ENCODE peak calls at places on chromosomes 3 and 15, in five cellular contexts. W is upper lobe of right lung, K is brain microvascular endothelial cell, N is neuronal stem cell, X is BJ. S is an unnamed sample. For H3K36me3, the result is how much of the 10 kb centered on the place peaks cover.

GRCh38 chr3:147360936-147361670 is 45.2 kb downstream of the ZIC4 start:
- DNase-seq in W (no peak), K (peak), N (no peak), X (no peak), S (peak)

GRCh38 chr3:126837773-126838172 is 133.7 kb downstream of the CHCHD6 start:
- DNase-seq in W (no peak), K (no peak), N (no peak), X (no peak), S (no peak)

GRCh38 chr15:85337398-85338074 is 42.9 kb upstream of the AKAP13 start:
- DNase-seq in W (no peak), K (no peak), N (no peak), X (no peak), S (no peak)

GRCh38 chr15:28957606-28958498 is 72.1 kb downstream of the APBA2 start:
- DNase-seq in W (no peak), K (no peak), N (no peak), X (no peak), S (no peak)

GRCh38 chr3:127738192-127738840 is 65.6 kb downstream of the ABTB1 start:
- DNase-seq in W (no peak), K (no peak), N (no peak), X (no peak), S (no peak)

GRCh38 chr3:111045564-111045963 is 26.1 kb upstream of the NECTIN3 start:
- DNase-seq in W (no peak), K (peak), N (no peak), X (no peak), S (no peak)

GRCh38 chr15:41811432-41812195 is 16.3 kb upstream of the JMJD7 start:
- DNase-seq in W (peak), K (peak), N (peak), X (no peak), S (peak)

GRCh38 chr3:126484148-126484547 is 8.5 kb upstream of the ZXDC start:
- DNase-seq in W (no peak), K (no peak), N (no peak), X (no peak), S (no peak)

GRCh38 chr15:59299919-59300617 is 72.6 kb downstream of the MYO1E start:
- DNase-seq in W (peak), K (peak), N (no peak), X (peak), S (no peak)

GRCh38 chr15:77574521-77575202 is 58.0 kb downstream of the LINGO1 start:
- DNase-seq in W (no peak), K (no peak), N (no peak), X (no peak), S (no peak)

GRCh38 chr3:140863481-140864084 is 78.1 kb upstream of the SLC25A36 start:
- DNase-seq in W (no peak), K (peak), N (peak), X (peak), S (peak)

GRCh38 chr3:50607271-50608091 is 4.1 kb downstream of the CISH start:
- DNase-seq in W (no peak), K (no peak), N (no peak), X (no peak), S (no peak)

GRCh38 chr3:99823723-99824711 is 6.4 kb downstream of the CMSS1 start:
- DNase-seq in W (no peak), K (no peak), N (no peak), X (no peak), S (no peak)

GRCh38 chr3:99817437-99818240 is at the start of gene CMSS1:
- DNase-seq in W (peak), K (peak), N (peak), X (peak), S (peak)

GRCh38 chr3:99817047-99817436 is 620 bp upstream of the CMSS1 start:
- DNase-seq in W (no peak), K (no peak), N (peak), X (no peak), S (peak)

DNA sequence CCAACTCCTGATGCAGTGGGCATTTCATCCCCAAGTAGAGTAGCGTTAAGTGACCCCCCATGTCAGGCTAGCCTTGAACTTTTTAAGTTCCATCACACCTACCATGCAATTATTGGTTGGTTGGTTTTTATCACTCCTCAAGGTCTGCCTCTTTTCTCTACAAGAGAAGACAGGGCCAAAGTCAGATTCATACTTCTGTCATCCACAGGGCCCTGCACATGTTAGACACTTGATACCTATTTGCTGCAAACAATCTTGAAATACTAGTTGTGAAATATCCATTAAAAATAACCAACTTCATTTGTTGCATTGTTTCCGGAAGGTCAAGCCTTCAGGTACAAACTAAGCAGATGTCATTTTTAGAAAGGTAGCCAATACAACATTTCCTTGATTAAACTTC is 1.2 kb downstream of the CMSS1 start:
- DNase-seq in W (no peak), K (no peak), N (no peak), X (no peak), S (no peak)
- H3K4me3 ChIP-seq in W (peak), K (no peak), N (no peak), X (no peak), S (no peak)

GRCh38 chr3:178762382-178762781 is 226.1 kb downstream of the KCNMB2 start:
- DNase-seq in W (no peak), K (no peak), N (no peak), X (no peak), S (no peak)
- H3K36me3 ChIP-seq in W (under half), K (under half), N (under half), X (under half), S (under half)

DNA sequence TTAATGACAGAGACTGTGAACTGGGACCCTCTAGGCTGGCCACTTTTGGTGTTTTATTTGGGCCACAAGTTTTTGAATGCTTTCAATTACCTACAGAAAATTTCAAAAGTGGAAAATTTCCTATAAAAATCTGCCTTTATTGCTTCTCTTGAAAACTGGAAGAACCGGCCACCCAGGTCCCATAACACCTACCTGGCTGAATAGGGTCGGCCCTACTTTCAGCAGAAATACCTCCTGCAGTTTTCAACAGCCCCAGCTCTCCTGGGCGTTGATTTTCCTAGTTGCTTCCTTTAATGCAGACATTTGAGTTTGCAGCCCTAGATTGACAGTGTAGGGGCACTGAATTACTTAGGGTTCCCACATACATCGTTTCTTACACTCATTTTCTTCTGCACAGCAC is 719 bp upstream of the SRPRB start:
- DNase-seq in W (no peak), K (no peak), N (no peak), X (no peak), S (no peak)
- H3K4me3 ChIP-seq in W (peak), K (no peak), N (no peak), X (no peak), S (no peak)

GRCh38 chr3:99864289-99864688 is 46.6 kb downstream of the CMSS1 start:
- DNase-seq in W (no peak), K (no peak), N (no peak), X (no peak), S (no peak)

GRCh38 chr3:99862208-99862607 is 44.5 kb downstream of the CMSS1 start:
- DNase-seq in W (no peak), K (peak), N (no peak), X (peak), S (no peak)

GRCh38 chr3:99861216-99861615 is 43.6 kb downstream of the CMSS1 start:
- DNase-seq in W (no peak), K (no peak), N (no peak), X (no peak), S (no peak)

GRCh38 chr3:99863588-99863987 is 45.9 kb downstream of the CMSS1 start:
- DNase-seq in W (no peak), K (no peak), N (no peak), X (no peak), S (no peak)

GRCh38 chr3:99863002-99863401 is 45.3 kb downstream of the CMSS1 start:
- DNase-seq in W (no peak), K (no peak), N (no peak), X (no peak), S (no peak)
- H3K36me3 ChIP-seq in W (under half), K (under half), N (half or more), X (under half), S (under half)

DNA sequence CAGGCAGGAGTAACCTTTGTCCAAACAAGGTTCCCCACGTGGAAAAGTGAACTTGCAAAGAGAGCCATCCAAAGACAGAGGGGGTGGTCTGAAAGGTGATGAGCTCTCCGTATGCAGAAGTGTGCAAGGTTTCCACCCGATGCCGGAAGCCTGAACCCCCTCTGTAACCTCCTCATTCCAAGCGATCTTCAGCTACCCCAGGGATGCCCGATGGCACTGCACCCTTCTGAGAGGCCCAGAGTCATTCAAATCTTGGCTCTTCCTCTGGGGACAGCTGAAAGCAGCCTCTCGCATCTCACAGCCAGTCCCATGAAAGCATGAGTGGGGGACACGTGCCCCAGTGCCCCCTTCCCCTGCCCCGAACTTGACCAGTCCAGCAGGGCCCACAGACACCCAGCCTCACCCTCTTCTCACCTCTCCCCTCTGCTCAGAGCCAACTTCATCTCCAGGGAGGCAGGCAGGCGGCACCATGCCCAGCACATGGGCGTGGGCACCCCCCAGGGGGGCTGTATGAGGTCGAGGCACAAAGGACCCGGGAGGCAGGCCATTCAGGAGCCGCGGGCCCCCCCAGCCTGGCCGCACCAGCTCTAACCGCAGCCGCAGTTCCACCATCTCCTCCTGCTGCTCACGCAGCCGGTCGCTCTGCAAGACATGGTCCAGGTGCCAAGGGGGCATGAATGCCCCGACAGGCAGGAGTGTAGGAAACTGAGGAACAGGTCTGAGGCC is 8.7 kb downstream of the KIF7 start:
- DNase-seq in W (no peak), K (no peak), N (no peak), X (no peak), S (no peak)
- H3K4me3 ChIP-seq in W (no peak), K (no peak), N (no peak), X (no peak), S (no peak)

GRCh38 chr3:150430272-150430671 is 22.2 kb downstream of the TSC22D2 start:
- DNase-seq in W (no peak), K (no peak), N (no peak), X (no peak), S (no peak)
- H3K36me3 ChIP-seq in W (under half), K (under half), N (under half), X (under half), S (under half)

GRCh38 chr15:31400222-31400927 is 73.7 kb downstream of the KLF13 start:
- DNase-seq in W (no peak), K (no peak), N (no peak), X (no peak), S (peak)

GRCh38 chr15:31399544-31400171 is 73.0 kb downstream of the KLF13 start:
- DNase-seq in W (no peak), K (peak), N (no peak), X (no peak), S (peak)

GRCh38 chr15:31397851-31398661 is 71.4 kb downstream of the KLF13 start:
- DNase-seq in W (no peak), K (no peak), N (no peak), X (no peak), S (peak)

GRCh38 chr15:31398677-31399260 is 72.1 kb downstream of the KLF13 start:
- DNase-seq in W (no peak), K (no peak), N (no peak), X (no peak), S (peak)

GRCh38 chr15:31396881-31397560 is 70.4 kb downstream of the KLF13 start:
- DNase-seq in W (peak), K (peak), N (peak), X (peak), S (peak)
- H3K4me3 ChIP-seq in W (peak), K (peak), N (peak), X (no peak), S (peak)

S was measured in H7.